ENCODE peak calls at places on chromosome 10, in ten cellular contexts. One of them, this sample, is unnamed.

GRCh38 chr10:20446794-20447193 is 450.3 kb downstream of the NEBL start:
- DNase-seq in stimulated activated CD8-positive, alpha-beta memory T cell treated with anti-CD3 and anti-CD28 coated beads, Interleukin-4, amount 100 ng/mL, for 24 hours: no peak
- DNase-seq in sciatic nerve: no peak
- DNase-seq in BJ: no peak
- DNase-seq in stimulated activated CD4-positive, alpha-beta T cell treated with anti-CD3 and anti-CD28 coated beads, Interleukin-4, amount 100 ng/mL, for 1 hour: no peak
- DNase-seq in glutamatergic neuron: no peak
- DNase-seq in HFFc6: no peak
- DNase-seq in AG20443: no peak
- DNase-seq in A549: no peak
- DNase-seq in left cardiac atrium: no peak
- DNase-seq in this sample: no peak

GRCh38 chr10:70267161-70267933 is 16.5 kb downstream of the NPFFR1 start:
- DNase-seq in stimulated activated CD8-positive, alpha-beta memory T cell treated with anti-CD3 and anti-CD28 coated beads, Interleukin-4, amount 100 ng/mL, for 24 hours: no peak
- DNase-seq in sciatic nerve: no peak
- DNase-seq in BJ: peak; percentile 97
- DNase-seq in stimulated activated CD4-positive, alpha-beta T cell treated with anti-CD3 and anti-CD28 coated beads, Interleukin-4, amount 100 ng/mL, for 1 hour: no peak
- DNase-seq in glutamatergic neuron: no peak
- DNase-seq in HFFc6: peak; percentile 96
- DNase-seq in AG20443: peak; percentile 95
- DNase-seq in A549: peak; percentile 54
- DNase-seq in left cardiac atrium: no peak
- DNase-seq in this sample: peak; percentile 37

GRCh38 chr10:84373000-84373399 is 44.6 kb downstream of the CCSER2 start:
- DNase-seq in stimulated activated CD8-positive, alpha-beta memory T cell treated with anti-CD3 and anti-CD28 coated beads, Interleukin-4, amount 100 ng/mL, for 24 hours: no peak
- DNase-seq in sciatic nerve: no peak
- DNase-seq in BJ: no peak
- DNase-seq in stimulated activated CD4-positive, alpha-beta T cell treated with anti-CD3 and anti-CD28 coated beads, Interleukin-4, amount 100 ng/mL, for 1 hour: no peak
- DNase-seq in glutamatergic neuron: no peak
- DNase-seq in HFFc6: no peak
- DNase-seq in AG20443: no peak
- DNase-seq in A549: no peak
- DNase-seq in left cardiac atrium: no peak
- DNase-seq in this sample: no peak

GRCh38 chr10:84447701-84448400 is 119.5 kb downstream of the CCSER2 start:
- DNase-seq in stimulated activated CD8-positive, alpha-beta memory T cell treated with anti-CD3 and anti-CD28 coated beads, Interleukin-4, amount 100 ng/mL, for 24 hours: no peak
- DNase-seq in sciatic nerve: no peak
- DNase-seq in BJ: no peak
- DNase-seq in stimulated activated CD4-positive, alpha-beta T cell treated with anti-CD3 and anti-CD28 coated beads, Interleukin-4, amount 100 ng/mL, for 1 hour: no peak
- DNase-seq in glutamatergic neuron: no peak
- DNase-seq in HFFc6: no peak
- DNase-seq in AG20443: no peak
- DNase-seq in A549: no peak
- DNase-seq in left cardiac atrium: no peak
- DNase-seq in this sample: no peak

GRCh38 chr10:5527332-5528200 is 2.8 kb downstream of the CALML3 start:
- DNase-seq in stimulated activated CD8-positive, alpha-beta memory T cell treated with anti-CD3 and anti-CD28 coated beads, Interleukin-4, amount 100 ng/mL, for 24 hours: no peak
- DNase-seq in sciatic nerve: peak; percentile 54
- DNase-seq in BJ: no peak
- DNase-seq in stimulated activated CD4-positive, alpha-beta T cell treated with anti-CD3 and anti-CD28 coated beads, Interleukin-4, amount 100 ng/mL, for 1 hour: no peak
- DNase-seq in glutamatergic neuron: no peak
- DNase-seq in HFFc6: no peak
- DNase-seq in AG20443: no peak
- DNase-seq in A549: no peak
- DNase-seq in left cardiac atrium: no peak
- DNase-seq in this sample: no peak

GRCh38 chr10:92972066-92972870 is 88.3 kb upstream of the CYP26C1 start:
- DNase-seq in stimulated activated CD8-positive, alpha-beta memory T cell treated with anti-CD3 and anti-CD28 coated beads, Interleukin-4, amount 100 ng/mL, for 24 hours: no peak
- DNase-seq in sciatic nerve: no peak
- DNase-seq in BJ: peak; percentile 77
- DNase-seq in stimulated activated CD4-positive, alpha-beta T cell treated with anti-CD3 and anti-CD28 coated beads, Interleukin-4, amount 100 ng/mL, for 1 hour: no peak
- DNase-seq in glutamatergic neuron: no peak
- DNase-seq in HFFc6: peak; percentile 85
- DNase-seq in AG20443: peak; percentile 74
- DNase-seq in A549: peak; percentile 75
- DNase-seq in left cardiac atrium: no peak
- DNase-seq in this sample: peak; percentile 31

GRCh38 chr10:43809211-43809930 is 160.7 kb upstream of the ZNF32 start:
- DNase-seq in stimulated activated CD8-positive, alpha-beta memory T cell treated with anti-CD3 and anti-CD28 coated beads, Interleukin-4, amount 100 ng/mL, for 24 hours: no peak
- DNase-seq in sciatic nerve: peak; percentile 74
- DNase-seq in BJ: peak; percentile 91
- DNase-seq in stimulated activated CD4-positive, alpha-beta T cell treated with anti-CD3 and anti-CD28 coated beads, Interleukin-4, amount 100 ng/mL, for 1 hour: no peak
- DNase-seq in glutamatergic neuron: no peak
- DNase-seq in HFFc6: peak; percentile 92
- DNase-seq in AG20443: peak; percentile 92
- DNase-seq in A549: no peak
- DNase-seq in left cardiac atrium: no peak
- DNase-seq in this sample: no peak

GRCh38 chr10:51156913-51157312 is 82.6 kb downstream of the PRKG1 start:
- DNase-seq in stimulated activated CD8-positive, alpha-beta memory T cell treated with anti-CD3 and anti-CD28 coated beads, Interleukin-4, amount 100 ng/mL, for 24 hours: no peak
- DNase-seq in sciatic nerve: no peak
- DNase-seq in BJ: peak; percentile 61
- DNase-seq in stimulated activated CD4-positive, alpha-beta T cell treated with anti-CD3 and anti-CD28 coated beads, Interleukin-4, amount 100 ng/mL, for 1 hour: no peak
- DNase-seq in glutamatergic neuron: no peak
- DNase-seq in HFFc6: peak; percentile 36
- DNase-seq in AG20443: no peak
- DNase-seq in A549: no peak
- DNase-seq in left cardiac atrium: no peak
- DNase-seq in this sample: no peak

GRCh38 chr10:88792656-88793055 is 9.9 kb upstream of the LIPM start:
- DNase-seq in stimulated activated CD8-positive, alpha-beta memory T cell treated with anti-CD3 and anti-CD28 coated beads, Interleukin-4, amount 100 ng/mL, for 24 hours: no peak
- DNase-seq in sciatic nerve: no peak
- DNase-seq in BJ: no peak
- DNase-seq in stimulated activated CD4-positive, alpha-beta T cell treated with anti-CD3 and anti-CD28 coated beads, Interleukin-4, amount 100 ng/mL, for 1 hour: no peak
- DNase-seq in glutamatergic neuron: no peak
- DNase-seq in HFFc6: peak; percentile 18
- DNase-seq in AG20443: peak; percentile 40
- DNase-seq in A549: no peak
- DNase-seq in left cardiac atrium: peak; percentile 36
- DNase-seq in this sample: peak; percentile 41

GRCh38 chr10:101941871-101942270 is 98.3 kb upstream of the KCNIP2 start:
- DNase-seq in stimulated activated CD8-positive, alpha-beta memory T cell treated with anti-CD3 and anti-CD28 coated beads, Interleukin-4, amount 100 ng/mL, for 24 hours: no peak
- DNase-seq in sciatic nerve: no peak
- DNase-seq in BJ: no peak
- DNase-seq in stimulated activated CD4-positive, alpha-beta T cell treated with anti-CD3 and anti-CD28 coated beads, Interleukin-4, amount 100 ng/mL, for 1 hour: no peak
- DNase-seq in glutamatergic neuron: no peak
- DNase-seq in HFFc6: peak; percentile 8
- DNase-seq in AG20443: peak; percentile 37
- DNase-seq in A549: no peak
- DNase-seq in left cardiac atrium: no peak
- DNase-seq in this sample: no peak

GRCh38 chr10:58756126-58756525 is 243.5 kb downstream of the BICC1 start:
- DNase-seq in stimulated activated CD8-positive, alpha-beta memory T cell treated with anti-CD3 and anti-CD28 coated beads, Interleukin-4, amount 100 ng/mL, for 24 hours: no peak
- DNase-seq in sciatic nerve: no peak
- DNase-seq in BJ: no peak
- DNase-seq in stimulated activated CD4-positive, alpha-beta T cell treated with anti-CD3 and anti-CD28 coated beads, Interleukin-4, amount 100 ng/mL, for 1 hour: no peak
- DNase-seq in glutamatergic neuron: no peak
- DNase-seq in HFFc6: peak; percentile 48
- DNase-seq in AG20443: peak; percentile 57
- DNase-seq in A549: no peak
- DNase-seq in left cardiac atrium: no peak
- DNase-seq in this sample: no peak

GRCh38 chr10:111158601-111159000 is 81.8 kb downstream of the ADRA2A start:
- DNase-seq in stimulated activated CD8-positive, alpha-beta memory T cell treated with anti-CD3 and anti-CD28 coated beads, Interleukin-4, amount 100 ng/mL, for 24 hours: no peak
- DNase-seq in sciatic nerve: no peak
- DNase-seq in BJ: no peak
- DNase-seq in stimulated activated CD4-positive, alpha-beta T cell treated with anti-CD3 and anti-CD28 coated beads, Interleukin-4, amount 100 ng/mL, for 1 hour: no peak
- DNase-seq in glutamatergic neuron: no peak
- DNase-seq in HFFc6: no peak
- DNase-seq in AG20443: peak; percentile 27
- DNase-seq in A549: no peak
- DNase-seq in left cardiac atrium: no peak
- DNase-seq in this sample: no peak

GRCh38 chr10:121823993-121824463 is 103.8 kb downstream of the ATE1 start:
- DNase-seq in stimulated activated CD8-positive, alpha-beta memory T cell treated with anti-CD3 and anti-CD28 coated beads, Interleukin-4, amount 100 ng/mL, for 24 hours: no peak
- DNase-seq in sciatic nerve: no peak
- DNase-seq in BJ: peak; percentile 6
- DNase-seq in stimulated activated CD4-positive, alpha-beta T cell treated with anti-CD3 and anti-CD28 coated beads, Interleukin-4, amount 100 ng/mL, for 1 hour: no peak
- DNase-seq in glutamatergic neuron: no peak
- DNase-seq in HFFc6: peak; percentile 55
- DNase-seq in AG20443: peak; percentile 66
- DNase-seq in A549: peak; percentile 42
- DNase-seq in left cardiac atrium: no peak
- DNase-seq in this sample: no peak

GRCh38 chr10:72276421-72277339 is 3.0 kb downstream of the DDIT4 start:
- DNase-seq in stimulated activated CD8-positive, alpha-beta memory T cell treated with anti-CD3 and anti-CD28 coated beads, Interleukin-4, amount 100 ng/mL, for 24 hours: no peak
- DNase-seq in sciatic nerve: no peak
- DNase-seq in BJ: no peak
- DNase-seq in stimulated activated CD4-positive, alpha-beta T cell treated with anti-CD3 and anti-CD28 coated beads, Interleukin-4, amount 100 ng/mL, for 1 hour: no peak
- DNase-seq in glutamatergic neuron: no peak
- DNase-seq in HFFc6: no peak
- DNase-seq in AG20443: peak; percentile 32
- DNase-seq in A549: peak; percentile 89
- DNase-seq in left cardiac atrium: no peak
- DNase-seq in this sample: no peak

GRCh38 chr10:32054087-32054486 is 2.1 kb downstream of the KIF5B start:
- DNase-seq in stimulated activated CD8-positive, alpha-beta memory T cell treated with anti-CD3 and anti-CD28 coated beads, Interleukin-4, amount 100 ng/mL, for 24 hours: no peak
- DNase-seq in sciatic nerve: no peak
- DNase-seq in BJ: no peak
- DNase-seq in stimulated activated CD4-positive, alpha-beta T cell treated with anti-CD3 and anti-CD28 coated beads, Interleukin-4, amount 100 ng/mL, for 1 hour: no peak
- DNase-seq in glutamatergic neuron: no peak
- DNase-seq in HFFc6: peak; percentile 51
- DNase-seq in AG20443: peak; percentile 12
- DNase-seq in A549: peak; percentile 15
- DNase-seq in left cardiac atrium: no peak
- DNase-seq in this sample: no peak

GRCh38 chr10:120963587-120964220 is 112.5 kb downstream of the WDR11 start:
- DNase-seq in stimulated activated CD8-positive, alpha-beta memory T cell treated with anti-CD3 and anti-CD28 coated beads, Interleukin-4, amount 100 ng/mL, for 24 hours: no peak
- DNase-seq in sciatic nerve: no peak
- DNase-seq in BJ: no peak
- DNase-seq in stimulated activated CD4-positive, alpha-beta T cell treated with anti-CD3 and anti-CD28 coated beads, Interleukin-4, amount 100 ng/mL, for 1 hour: no peak
- DNase-seq in glutamatergic neuron: no peak
- DNase-seq in HFFc6: no peak
- DNase-seq in AG20443: no peak
- DNase-seq in A549: no peak
- DNase-seq in left cardiac atrium: no peak
- DNase-seq in this sample: no peak

GRCh38 chr10:124228017-124228379 is 134.6 kb upstream of the CHST15 start:
- DNase-seq in stimulated activated CD8-positive, alpha-beta memory T cell treated with anti-CD3 and anti-CD28 coated beads, Interleukin-4, amount 100 ng/mL, for 24 hours: no peak
- DNase-seq in sciatic nerve: no peak
- DNase-seq in BJ: no peak
- DNase-seq in stimulated activated CD4-positive, alpha-beta T cell treated with anti-CD3 and anti-CD28 coated beads, Interleukin-4, amount 100 ng/mL, for 1 hour: no peak
- DNase-seq in glutamatergic neuron: no peak
- DNase-seq in HFFc6: no peak
- DNase-seq in AG20443: no peak
- DNase-seq in A549: no peak
- DNase-seq in left cardiac atrium: no peak
- DNase-seq in this sample: no peak

GRCh38 chr10:84356951-84357350 is 28.6 kb downstream of the CCSER2 start:
- DNase-seq in stimulated activated CD8-positive, alpha-beta memory T cell treated with anti-CD3 and anti-CD28 coated beads, Interleukin-4, amount 100 ng/mL, for 24 hours: no peak
- DNase-seq in sciatic nerve: no peak
- DNase-seq in BJ: no peak
- DNase-seq in stimulated activated CD4-positive, alpha-beta T cell treated with anti-CD3 and anti-CD28 coated beads, Interleukin-4, amount 100 ng/mL, for 1 hour: no peak
- DNase-seq in glutamatergic neuron: no peak
- DNase-seq in HFFc6: no peak
- DNase-seq in AG20443: no peak
- DNase-seq in A549: no peak
- DNase-seq in left cardiac atrium: no peak
- DNase-seq in this sample: no peak

GRCh38 chr10:75211007-75211735 is 575 bp downstream of the VDAC2 start:
- DNase-seq in stimulated activated CD8-positive, alpha-beta memory T cell treated with anti-CD3 and anti-CD28 coated beads, Interleukin-4, amount 100 ng/mL, for 24 hours: no peak
- DNase-seq in sciatic nerve: peak; percentile 42
- DNase-seq in BJ: no peak
- DNase-seq in stimulated activated CD4-positive, alpha-beta T cell treated with anti-CD3 and anti-CD28 coated beads, Interleukin-4, amount 100 ng/mL, for 1 hour: no peak
- DNase-seq in glutamatergic neuron: no peak
- DNase-seq in HFFc6: peak; percentile 51
- DNase-seq in AG20443: peak; percentile 68
- DNase-seq in A549: peak; percentile 68
- DNase-seq in left cardiac atrium: no peak
- DNase-seq in this sample: no peak

GRCh38 chr10:110498982-110499795 is 1.5 kb downstream of the DUSP5 start:
- DNase-seq in stimulated activated CD8-positive, alpha-beta memory T cell treated with anti-CD3 and anti-CD28 coated beads, Interleukin-4, amount 100 ng/mL, for 24 hours: no peak
- DNase-seq in sciatic nerve: peak; percentile 61
- DNase-seq in BJ: no peak
- DNase-seq in stimulated activated CD4-positive, alpha-beta T cell treated with anti-CD3 and anti-CD28 coated beads, Interleukin-4, amount 100 ng/mL, for 1 hour: peak; percentile 37
- DNase-seq in glutamatergic neuron: no peak
- DNase-seq in HFFc6: peak; percentile 68
- DNase-seq in AG20443: peak; percentile 16
- DNase-seq in A549: peak; percentile 70
- DNase-seq in left cardiac atrium: peak; percentile 47
- DNase-seq in this sample: no peak

GRCh38 chr10:25933653-25934608 is at the start of gene MYO3A:
- DNase-seq in stimulated activated CD8-positive, alpha-beta memory T cell treated with anti-CD3 and anti-CD28 coated beads, Interleukin-4, amount 100 ng/mL, for 24 hours: no peak
- DNase-seq in sciatic nerve: no peak
- DNase-seq in BJ: no peak
- DNase-seq in stimulated activated CD4-positive, alpha-beta T cell treated with anti-CD3 and anti-CD28 coated beads, Interleukin-4, amount 100 ng/mL, for 1 hour: no peak
- DNase-seq in glutamatergic neuron: peak; percentile 44
- DNase-seq in HFFc6: no peak
- DNase-seq in AG20443: no peak
- DNase-seq in A549: no peak
- DNase-seq in left cardiac atrium: no peak
- DNase-seq in this sample: no peak

GRCh38 chr10:28677889-28678686 is 767 bp downstream of the BAMBI start:
- DNase-seq in stimulated activated CD8-positive, alpha-beta memory T cell treated with anti-CD3 and anti-CD28 coated beads, Interleukin-4, amount 100 ng/mL, for 24 hours: no peak
- DNase-seq in sciatic nerve: no peak
- DNase-seq in BJ: no peak
- DNase-seq in stimulated activated CD4-positive, alpha-beta T cell treated with anti-CD3 and anti-CD28 coated beads, Interleukin-4, amount 100 ng/mL, for 1 hour: peak; percentile 34
- DNase-seq in glutamatergic neuron: peak; percentile 53
- DNase-seq in HFFc6: no peak
- DNase-seq in AG20443: peak; percentile 39
- DNase-seq in A549: no peak
- DNase-seq in left cardiac atrium: peak; percentile 42
- DNase-seq in this sample: no peak

GRCh38 chr10:2891073-2891769 is 176.1 kb upstream of the PFKP start:
- DNase-seq in stimulated activated CD8-positive, alpha-beta memory T cell treated with anti-CD3 and anti-CD28 coated beads, Interleukin-4, amount 100 ng/mL, for 24 hours: no peak
- DNase-seq in sciatic nerve: no peak
- DNase-seq in BJ: no peak
- DNase-seq in stimulated activated CD4-positive, alpha-beta T cell treated with anti-CD3 and anti-CD28 coated beads, Interleukin-4, amount 100 ng/mL, for 1 hour: no peak
- DNase-seq in glutamatergic neuron: no peak
- DNase-seq in HFFc6: no peak
- DNase-seq in AG20443: no peak
- DNase-seq in A549: no peak
- DNase-seq in left cardiac atrium: no peak
- DNase-seq in this sample: no peak

GRCh38 chr10:116974442-116975005 is 30.5 kb downstream of the SHTN1 start:
- DNase-seq in stimulated activated CD8-positive, alpha-beta memory T cell treated with anti-CD3 and anti-CD28 coated beads, Interleukin-4, amount 100 ng/mL, for 24 hours: no peak
- DNase-seq in sciatic nerve: no peak
- DNase-seq in BJ: peak; percentile 4
- DNase-seq in stimulated activated CD4-positive, alpha-beta T cell treated with anti-CD3 and anti-CD28 coated beads, Interleukin-4, amount 100 ng/mL, for 1 hour: no peak
- DNase-seq in glutamatergic neuron: no peak
- DNase-seq in HFFc6: peak; percentile 90
- DNase-seq in AG20443: peak; percentile 28
- DNase-seq in A549: peak; percentile 45
- DNase-seq in left cardiac atrium: no peak
- DNase-seq in this sample: no peak

GRCh38 chr10:29783211-29783947 is 148.6 kb upstream of the SVIL start:
- DNase-seq in stimulated activated CD8-positive, alpha-beta memory T cell treated with anti-CD3 and anti-CD28 coated beads, Interleukin-4, amount 100 ng/mL, for 24 hours: no peak
- DNase-seq in sciatic nerve: no peak
- DNase-seq in BJ: no peak
- DNase-seq in stimulated activated CD4-positive, alpha-beta T cell treated with anti-CD3 and anti-CD28 coated beads, Interleukin-4, amount 100 ng/mL, for 1 hour: no peak
- DNase-seq in glutamatergic neuron: no peak
- DNase-seq in HFFc6: no peak
- DNase-seq in AG20443: no peak
- DNase-seq in A549: no peak
- DNase-seq in left cardiac atrium: no peak
- DNase-seq in this sample: no peak

GRCh38 chr10:3747984-3748383 is 37.0 kb downstream of the KLF6 start:
- DNase-seq in stimulated activated CD8-positive, alpha-beta memory T cell treated with anti-CD3 and anti-CD28 coated beads, Interleukin-4, amount 100 ng/mL, for 24 hours: no peak
- DNase-seq in sciatic nerve: no peak
- DNase-seq in BJ: no peak
- DNase-seq in stimulated activated CD4-positive, alpha-beta T cell treated with anti-CD3 and anti-CD28 coated beads, Interleukin-4, amount 100 ng/mL, for 1 hour: no peak
- DNase-seq in glutamatergic neuron: no peak
- DNase-seq in HFFc6: no peak
- DNase-seq in AG20443: no peak
- DNase-seq in A549: no peak
- DNase-seq in left cardiac atrium: no peak
- DNase-seq in this sample: no peak

GRCh38 chr10:95573953-95574604 is 12.9 kb upstream of the SORBS1 start:
- DNase-seq in stimulated activated CD8-positive, alpha-beta memory T cell treated with anti-CD3 and anti-CD28 coated beads, Interleukin-4, amount 100 ng/mL, for 24 hours: no peak
- DNase-seq in sciatic nerve: no peak
- DNase-seq in BJ: no peak
- DNase-seq in stimulated activated CD4-positive, alpha-beta T cell treated with anti-CD3 and anti-CD28 coated beads, Interleukin-4, amount 100 ng/mL, for 1 hour: no peak
- DNase-seq in glutamatergic neuron: no peak
- DNase-seq in HFFc6: no peak
- DNase-seq in AG20443: no peak
- DNase-seq in A549: no peak
- DNase-seq in left cardiac atrium: no peak
- DNase-seq in this sample: no peak

GRCh38 chr10:17665742-17666141 is 21.8 kb downstream of the STAM start:
- DNase-seq in stimulated activated CD8-positive, alpha-beta memory T cell treated with anti-CD3 and anti-CD28 coated beads, Interleukin-4, amount 100 ng/mL, for 24 hours: no peak
- DNase-seq in sciatic nerve: no peak
- DNase-seq in BJ: peak; percentile 81
- DNase-seq in stimulated activated CD4-positive, alpha-beta T cell treated with anti-CD3 and anti-CD28 coated beads, Interleukin-4, amount 100 ng/mL, for 1 hour: no peak
- DNase-seq in glutamatergic neuron: no peak
- DNase-seq in HFFc6: peak; percentile 81
- DNase-seq in AG20443: peak; percentile 57
- DNase-seq in A549: peak; percentile 61
- DNase-seq in left cardiac atrium: no peak
- DNase-seq in this sample: no peak